ENCODE peak calls at places on chromosome 10, in nine cellular contexts. One of them, this sample, is unnamed.
A peak's percentile ranks its signal among the peaks of the same experiment; 100 is the strongest.

GRCh38 chr10:97325754-97326153 is 6.7 kb downstream of the FRAT1 start:
- DNase-seq in WTC11: no peak
- DNase-seq in AG04450: no peak
- DNase-seq in Panc1: no peak
- DNase-seq in stimulated activated naive B cell treated with anti-CD40 and anti-IgM and Interleukin-4, amounts not matched to agents 10 μg/mL and 1 μg/mL and 100 μg/mL, for 72 hours: no peak
- DNase-seq in T-helper 1 cell: no peak
- DNase-seq in MCF 10A: no peak
- DNase-seq in C1 segment of cervical spinal cord: no peak
- DNase-seq in GM03348: no peak
- DNase-seq in this sample: no peak

GRCh38 chr10:14560794-14561765 is 213.6 kb downstream of the FAM107B start:
- DNase-seq in WTC11: no peak
- DNase-seq in C1 segment of cervical spinal cord: no peak
- DNase-seq in GM03348: no peak
- DNase-seq in T-helper 1 cell: no peak
- DNase-seq in MCF 10A: no peak
- DNase-seq in Panc1: no peak
- DNase-seq in stimulated activated naive B cell treated with anti-CD40 and anti-IgM and Interleukin-4, amounts not matched to agents 10 μg/mL and 1 μg/mL and 100 μg/mL, for 72 hours: no peak
- DNase-seq in AG04450: no peak
- DNase-seq in this sample: no peak

GRCh38 chr10:95516774-95517373 is 44.3 kb downstream of the SORBS1 start:
- DNase-seq in Panc1: no peak
- DNase-seq in T-helper 1 cell: no peak
- DNase-seq in stimulated activated naive B cell treated with anti-CD40 and anti-IgM and Interleukin-4, amounts not matched to agents 10 μg/mL and 1 μg/mL and 100 μg/mL, for 72 hours: no peak
- DNase-seq in MCF 10A: no peak
- DNase-seq in AG04450: no peak
- DNase-seq in WTC11: no peak
- DNase-seq in C1 segment of cervical spinal cord: no peak
- DNase-seq in GM03348: no peak
- DNase-seq in this sample: no peak

GRCh38 chr10:78337016-78337415 is 303.4 kb downstream of the RPS24 start:
- DNase-seq in stimulated activated naive B cell treated with anti-CD40 and anti-IgM and Interleukin-4, amounts not matched to agents 10 μg/mL and 1 μg/mL and 100 μg/mL, for 72 hours: no peak
- DNase-seq in WTC11: no peak
- DNase-seq in MCF 10A: no peak
- DNase-seq in Panc1: no peak
- DNase-seq in AG04450: no peak
- DNase-seq in C1 segment of cervical spinal cord: no peak
- DNase-seq in GM03348: no peak
- DNase-seq in T-helper 1 cell: no peak
- DNase-seq in this sample: no peak

GRCh38 chr10:77393411-77393810 is 244.2 kb downstream of the KCNMA1 start:
- DNase-seq in C1 segment of cervical spinal cord: no peak
- DNase-seq in stimulated activated naive B cell treated with anti-CD40 and anti-IgM and Interleukin-4, amounts not matched to agents 10 μg/mL and 1 μg/mL and 100 μg/mL, for 72 hours: no peak
- DNase-seq in AG04450: no peak
- DNase-seq in GM03348: no peak
- DNase-seq in WTC11: no peak
- DNase-seq in MCF 10A: no peak
- DNase-seq in Panc1: no peak
- DNase-seq in T-helper 1 cell: no peak
- DNase-seq in this sample: no peak

GRCh38 chr10:118914626-118915025 is 114.9 kb upstream of the NANOS1 start:
- DNase-seq in AG04450: no peak
- DNase-seq in MCF 10A: no peak
- DNase-seq in stimulated activated naive B cell treated with anti-CD40 and anti-IgM and Interleukin-4, amounts not matched to agents 10 μg/mL and 1 μg/mL and 100 μg/mL, for 72 hours: no peak
- DNase-seq in GM03348: no peak
- DNase-seq in T-helper 1 cell: no peak
- DNase-seq in Panc1: no peak
- DNase-seq in C1 segment of cervical spinal cord: no peak
- DNase-seq in WTC11: no peak
- DNase-seq in this sample: no peak

GRCh38 chr10:87534173-87534858 is 29.6 kb downstream of the MINPP1 start:
- DNase-seq in GM03348: no peak
- DNase-seq in Panc1: no peak
- DNase-seq in T-helper 1 cell: no peak
- DNase-seq in stimulated activated naive B cell treated with anti-CD40 and anti-IgM and Interleukin-4, amounts not matched to agents 10 μg/mL and 1 μg/mL and 100 μg/mL, for 72 hours: no peak
- DNase-seq in MCF 10A: no peak
- DNase-seq in C1 segment of cervical spinal cord: no peak
- DNase-seq in AG04450: no peak
- DNase-seq in WTC11: no peak
- DNase-seq in this sample: no peak

GRCh38 chr10:43264324-43264986 is 2.4 kb downstream of the RASGEF1A start:
- DNase-seq in WTC11: no peak
- DNase-seq in T-helper 1 cell: no peak
- DNase-seq in Panc1: no peak
- DNase-seq in AG04450: no peak
- DNase-seq in C1 segment of cervical spinal cord: no peak
- DNase-seq in stimulated activated naive B cell treated with anti-CD40 and anti-IgM and Interleukin-4, amounts not matched to agents 10 μg/mL and 1 μg/mL and 100 μg/mL, for 72 hours: no peak
- DNase-seq in MCF 10A: no peak
- DNase-seq in GM03348: no peak
- DNase-seq in this sample: no peak

GRCh38 chr10:106582291-106582690 is 582.2 kb downstream of the SORCS1 start:
- DNase-seq in MCF 10A: peak; percentile 35
- DNase-seq in WTC11: no peak
- DNase-seq in Panc1: no peak
- DNase-seq in C1 segment of cervical spinal cord: no peak
- DNase-seq in GM03348: no peak
- DNase-seq in AG04450: no peak
- DNase-seq in T-helper 1 cell: no peak
- DNase-seq in stimulated activated naive B cell treated with anti-CD40 and anti-IgM and Interleukin-4, amounts not matched to agents 10 μg/mL and 1 μg/mL and 100 μg/mL, for 72 hours: no peak
- DNase-seq in this sample: no peak

GRCh38 chr10:115963848-115964247 is 309.2 kb downstream of the GFRA1 start:
- DNase-seq in C1 segment of cervical spinal cord: no peak
- DNase-seq in Panc1: no peak
- DNase-seq in AG04450: no peak
- DNase-seq in stimulated activated naive B cell treated with anti-CD40 and anti-IgM and Interleukin-4, amounts not matched to agents 10 μg/mL and 1 μg/mL and 100 μg/mL, for 72 hours: no peak
- DNase-seq in WTC11: no peak
- DNase-seq in GM03348: no peak
- DNase-seq in MCF 10A: peak; percentile 58
- DNase-seq in T-helper 1 cell: no peak
- DNase-seq in this sample: no peak

GRCh38 chr10:128053356-128053755 is 72.9 kb downstream of the MKI67 start:
- DNase-seq in MCF 10A: no peak
- DNase-seq in C1 segment of cervical spinal cord: no peak
- DNase-seq in stimulated activated naive B cell treated with anti-CD40 and anti-IgM and Interleukin-4, amounts not matched to agents 10 μg/mL and 1 μg/mL and 100 μg/mL, for 72 hours: no peak
- DNase-seq in GM03348: no peak
- DNase-seq in AG04450: no peak
- DNase-seq in T-helper 1 cell: no peak
- DNase-seq in Panc1: no peak
- DNase-seq in WTC11: no peak
- DNase-seq in this sample: no peak

GRCh38 chr10:77628906-77629730 is 8.5 kb downstream of the KCNMA1 start:
- DNase-seq in C1 segment of cervical spinal cord: no peak
- DNase-seq in AG04450: no peak
- DNase-seq in WTC11: no peak
- DNase-seq in T-helper 1 cell: no peak
- DNase-seq in stimulated activated naive B cell treated with anti-CD40 and anti-IgM and Interleukin-4, amounts not matched to agents 10 μg/mL and 1 μg/mL and 100 μg/mL, for 72 hours: no peak
- DNase-seq in Panc1: peak; percentile 87
- DNase-seq in GM03348: no peak
- DNase-seq in MCF 10A: peak; percentile 45
- DNase-seq in this sample: no peak

GRCh38 chr10:115001506-115002381 is 63.7 kb downstream of the TRUB1 start:
- DNase-seq in AG04450: no peak
- DNase-seq in MCF 10A: no peak
- DNase-seq in T-helper 1 cell: no peak
- DNase-seq in C1 segment of cervical spinal cord: no peak
- DNase-seq in WTC11: no peak
- DNase-seq in stimulated activated naive B cell treated with anti-CD40 and anti-IgM and Interleukin-4, amounts not matched to agents 10 μg/mL and 1 μg/mL and 100 μg/mL, for 72 hours: no peak
- DNase-seq in GM03348: peak; percentile 19
- DNase-seq in Panc1: no peak
- DNase-seq in this sample: no peak

GRCh38 chr10:91194497-91195179 is 25.8 kb upstream of the PCGF5 start:
- DNase-seq in Panc1: no peak
- DNase-seq in WTC11: no peak
- DNase-seq in T-helper 1 cell: no peak
- DNase-seq in AG04450: no peak
- DNase-seq in C1 segment of cervical spinal cord: no peak
- DNase-seq in GM03348: peak; percentile 65
- DNase-seq in stimulated activated naive B cell treated with anti-CD40 and anti-IgM and Interleukin-4, amounts not matched to agents 10 μg/mL and 1 μg/mL and 100 μg/mL, for 72 hours: no peak
- DNase-seq in MCF 10A: no peak
- DNase-seq in this sample: no peak

GRCh38 chr10:79025113-79025832 is 43.5 kb upstream of the ZMIZ1 start:
- DNase-seq in GM03348: no peak
- DNase-seq in AG04450: no peak
- DNase-seq in MCF 10A: no peak
- DNase-seq in T-helper 1 cell: no peak
- DNase-seq in C1 segment of cervical spinal cord: no peak
- DNase-seq in stimulated activated naive B cell treated with anti-CD40 and anti-IgM and Interleukin-4, amounts not matched to agents 10 μg/mL and 1 μg/mL and 100 μg/mL, for 72 hours: no peak
- DNase-seq in Panc1: no peak
- DNase-seq in WTC11: no peak
- DNase-seq in this sample: no peak

GRCh38 chr10:47384148-47384921 is at the start of gene ZNF488:
- DNase-seq in AG04450: peak; percentile 32
- DNase-seq in T-helper 1 cell: peak; percentile 46
- DNase-seq in stimulated activated naive B cell treated with anti-CD40 and anti-IgM and Interleukin-4, amounts not matched to agents 10 μg/mL and 1 μg/mL and 100 μg/mL, for 72 hours: peak; percentile 69
- DNase-seq in WTC11: peak; percentile 83
- DNase-seq in GM03348: peak; percentile 99
- DNase-seq in C1 segment of cervical spinal cord: peak; percentile 43
- DNase-seq in MCF 10A: peak; percentile 88
- DNase-seq in Panc1: no peak
- DNase-seq in this sample: peak; percentile 58

GRCh38 chr10:122407375-122408125 is 33.0 kb downstream of the PLEKHA1 start:
- DNase-seq in T-helper 1 cell: no peak
- DNase-seq in Panc1: no peak
- DNase-seq in C1 segment of cervical spinal cord: no peak
- DNase-seq in AG04450: no peak
- DNase-seq in MCF 10A: no peak
- DNase-seq in GM03348: peak; percentile 17
- DNase-seq in stimulated activated naive B cell treated with anti-CD40 and anti-IgM and Interleukin-4, amounts not matched to agents 10 μg/mL and 1 μg/mL and 100 μg/mL, for 72 hours: no peak
- DNase-seq in WTC11: no peak
- DNase-seq in this sample: no peak

GRCh38 chr10:129956902-129957673 is 7.0 kb downstream of the EBF3 start:
- DNase-seq in MCF 10A: no peak
- DNase-seq in C1 segment of cervical spinal cord: no peak
- DNase-seq in WTC11: no peak
- DNase-seq in T-helper 1 cell: no peak
- DNase-seq in stimulated activated naive B cell treated with anti-CD40 and anti-IgM and Interleukin-4, amounts not matched to agents 10 μg/mL and 1 μg/mL and 100 μg/mL, for 72 hours: no peak
- DNase-seq in GM03348: no peak
- DNase-seq in AG04450: no peak
- DNase-seq in Panc1: no peak
- DNase-seq in this sample: no peak

GRCh38 chr10:21720090-21720489 is 186.1 kb downstream of the MLLT10 start:
- DNase-seq in Panc1: no peak
- DNase-seq in T-helper 1 cell: no peak
- DNase-seq in GM03348: no peak
- DNase-seq in MCF 10A: no peak
- DNase-seq in AG04450: no peak
- DNase-seq in WTC11: no peak
- DNase-seq in stimulated activated naive B cell treated with anti-CD40 and anti-IgM and Interleukin-4, amounts not matched to agents 10 μg/mL and 1 μg/mL and 100 μg/mL, for 72 hours: no peak
- DNase-seq in C1 segment of cervical spinal cord: no peak
- DNase-seq in this sample: no peak

GRCh38 chr10:44774676-44775401 is 136.3 kb upstream of the TMEM72 start:
- DNase-seq in WTC11: no peak
- DNase-seq in stimulated activated naive B cell treated with anti-CD40 and anti-IgM and Interleukin-4, amounts not matched to agents 10 μg/mL and 1 μg/mL and 100 μg/mL, for 72 hours: no peak
- DNase-seq in C1 segment of cervical spinal cord: no peak
- DNase-seq in AG04450: peak; percentile 54
- DNase-seq in MCF 10A: no peak
- DNase-seq in T-helper 1 cell: no peak
- DNase-seq in GM03348: peak; percentile 22
- DNase-seq in Panc1: no peak
- DNase-seq in this sample: no peak

GRCh38 chr10:26335574-26336093 is 102.5 kb upstream of the APBB1IP start:
- DNase-seq in MCF 10A: no peak
- DNase-seq in AG04450: no peak
- DNase-seq in GM03348: no peak
- DNase-seq in Panc1: no peak
- DNase-seq in WTC11: no peak
- DNase-seq in T-helper 1 cell: no peak
- DNase-seq in C1 segment of cervical spinal cord: no peak
- DNase-seq in stimulated activated naive B cell treated with anti-CD40 and anti-IgM and Interleukin-4, amounts not matched to agents 10 μg/mL and 1 μg/mL and 100 μg/mL, for 72 hours: no peak
- DNase-seq in this sample: no peak

GRCh38 chr10:14261341-14261740 is 69.4 kb downstream of the FRMD4A start:
- DNase-seq in T-helper 1 cell: no peak
- DNase-seq in stimulated activated naive B cell treated with anti-CD40 and anti-IgM and Interleukin-4, amounts not matched to agents 10 μg/mL and 1 μg/mL and 100 μg/mL, for 72 hours: no peak
- DNase-seq in WTC11: no peak
- DNase-seq in AG04450: no peak
- DNase-seq in Panc1: no peak
- DNase-seq in GM03348: no peak
- DNase-seq in C1 segment of cervical spinal cord: no peak
- DNase-seq in MCF 10A: no peak
- DNase-seq in this sample: no peak

GRCh38 chr10:11763501-11763861 is 21.3 kb downstream of the ECHDC3 start:
- DNase-seq in MCF 10A: no peak
- DNase-seq in WTC11: no peak
- DNase-seq in GM03348: no peak
- DNase-seq in C1 segment of cervical spinal cord: no peak
- DNase-seq in stimulated activated naive B cell treated with anti-CD40 and anti-IgM and Interleukin-4, amounts not matched to agents 10 μg/mL and 1 μg/mL and 100 μg/mL, for 72 hours: no peak
- DNase-seq in AG04450: no peak
- DNase-seq in Panc1: no peak
- DNase-seq in T-helper 1 cell: no peak
- DNase-seq in this sample: no peak

This sample was measured in T follicular helper cell.